ENCODE peak calls at places on chromosomes 12 and 14, in nine cellular contexts. K is right cardiac atrium; M is left ventricle myocardium inferior; H is esophagus squamous epithelium; F is heart left ventricle; Z is NT2/D1; O is CD4-positive, CD25-positive, alpha-beta regulatory T cell; Q is small intestine; T is right atrium auricular region. A is an unnamed sample.

GRCh38 chr14:69349091-69349777 is 48.9 kb downstream of the ERH start:
- DNase-seq in K (no peak), M (no peak), H (no peak), F (no peak), Z (no peak), O (no peak), Q (no peak), T (no peak), A (no peak)

GRCh38 chr14:28765907-28766504 is 581 bp upstream of the FOXG1 start:
- DNase-seq in K (no peak), M (no peak), H (no peak), F (no peak), Z (no peak), O (no peak), Q (no peak), T (no peak), A (no peak)

GRCh38 chr12:65656904-65657351 is 167.4 kb upstream of the HMGA2 start:
- DNase-seq in K (no peak), M (no peak), H (no peak), F (no peak), Z (no peak), O (no peak), Q (no peak), T (no peak), A (peak; percentile 99)

GRCh38 chr12:84676787-84677186 is 235.8 kb downstream of the SLC6A15 start:
- DNase-seq in K (no peak), M (no peak), H (no peak), F (no peak), Z (no peak), O (no peak), Q (no peak), T (no peak), A (no peak)

GRCh38 chr12:11958216-11959091 is 112.3 kb upstream of the BCL2L14 start:
- DNase-seq in K (no peak), M (no peak), H (no peak), F (no peak), Z (no peak), O (no peak), Q (no peak), T (no peak), A (peak; percentile 93)

GRCh38 chr12:29241821-29242591 is 92.9 kb downstream of the FAR2 start:
- DNase-seq in K (peak; percentile 16), M (no peak), H (no peak), F (peak; percentile 27), Z (no peak), O (no peak), Q (peak; percentile 75), T (peak; percentile 72), A (peak; percentile 96)

GRCh38 chr12:96108321-96108720 is 72.9 kb upstream of the LTA4H start:
- DNase-seq in K (peak; percentile 62), M (peak; percentile 53), H (no peak), F (peak; percentile 68), Z (peak; percentile 22), O (peak; percentile 24), Q (peak; percentile 67), T (no peak), A (no peak)

GRCh38 chr12:39205969-39206368 is 237.0 kb downstream of the KIF21A start:
- DNase-seq in K (no peak), M (no peak), H (no peak), F (no peak), Z (no peak), O (no peak), Q (no peak), T (no peak), A (no peak)

GRCh38 chr12:114669501-114670256 is 14.3 kb downstream of the TBX3 start:
- DNase-seq in K (no peak), M (no peak), H (no peak), F (no peak), Z (no peak), O (no peak), Q (no peak), T (no peak), A (no peak)

GRCh38 chr12:916712-917445 is 32.6 kb downstream of the RAD52 start:
- DNase-seq in K (no peak), M (no peak), H (no peak), F (no peak), Z (no peak), O (no peak), Q (no peak), T (no peak), A (no peak)

GRCh38 chr14:83473846-83474245 is 1940.2 kb upstream of the SEL1L start:
- DNase-seq in K (no peak), M (no peak), H (no peak), F (no peak), Z (no peak), O (no peak), Q (no peak), T (no peak), A (no peak)
- H3K4me3 ChIP-seq in K (no peak overlapping the region), M (no peak overlapping the region), H (no peak overlapping the region), F (no peak overlapping the region), Z (no peak overlapping the region), O (no peak overlapping the region), Q (no peak overlapping the region), T (no peak overlapping the region), A (no peak overlapping the region)

DNA sequence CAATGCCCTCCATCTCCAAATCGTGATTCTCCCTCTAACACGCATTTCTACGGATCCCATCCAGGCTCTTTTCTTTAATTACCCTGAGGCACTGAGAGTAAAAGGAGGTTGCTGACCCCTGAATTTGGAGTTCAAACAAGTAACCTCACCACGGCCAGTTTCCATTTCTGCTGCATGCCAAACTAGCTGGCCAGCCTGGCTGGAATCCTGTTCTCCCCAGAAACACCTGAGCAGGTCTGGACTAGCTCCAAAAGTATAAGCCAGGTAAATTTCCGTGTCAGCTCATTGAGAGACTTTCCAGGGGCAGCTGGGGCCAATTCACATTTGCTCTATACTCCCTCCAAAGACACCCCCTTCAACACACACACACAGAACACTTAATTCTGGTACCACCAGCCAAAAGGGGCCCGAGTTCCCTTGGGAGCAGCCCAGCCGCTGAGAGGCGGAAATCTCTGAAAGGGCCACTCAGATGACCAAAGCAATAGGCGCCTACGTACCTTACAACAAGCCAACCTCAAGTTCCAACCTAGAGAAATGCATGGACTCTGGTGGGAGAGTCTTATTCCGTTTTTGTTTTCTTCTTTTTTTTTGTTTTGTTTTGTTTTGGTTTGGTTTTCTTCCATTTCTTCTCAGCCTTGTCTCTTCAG is 131.4 kb downstream of the NDUFA12 start:
- DNase-seq in K (no peak), M (no peak), H (no peak), F (no peak), Z (no peak), O (no peak), Q (no peak), T (no peak), A (peak; percentile 29)
- H3K27me3 ChIP-seq in K (no peaks in the 10 kb centered on the region), M (peaks cover 90% of the 10 kb centered on the region), H (peaks cover 9% of the 10 kb centered on the region), F (peaks cover 35% of the 10 kb centered on the region), Z (peaks cover 44% of the 10 kb centered on the region), O (peaks cover 22% of the 10 kb centered on the region), Q (peaks cover 3% of the 10 kb centered on the region), T (no peaks in the 10 kb centered on the region), A (peaks cover 28% of the 10 kb centered on the region)

GRCh38 chr14:74861734-74862090 is 14.2 kb downstream of the PROX2 start:
- DNase-seq in K (no peak), M (no peak), H (no peak), F (no peak), Z (no peak), O (no peak), Q (no peak), T (no peak), A (no peak)
- H3K4me3 ChIP-seq in K (no peak overlapping the region), M (no peak overlapping the region), H (no peak overlapping the region), F (no peak overlapping the region), Z (no peak overlapping the region), O (no peak overlapping the region), Q (no peak overlapping the region), T (no peak overlapping the region), A (no peak overlapping the region)

GRCh38 chr12:4412056-4412455 is 32.5 kb upstream of the FGF23 start:
- DNase-seq in K (no peak), M (no peak), H (no peak), F (no peak), Z (no peak), O (no peak), Q (no peak), T (no peak), A (no peak)
- H3K27me3 ChIP-seq in K (no peaks in the 10 kb centered on the region), M (peaks cover 10% of the 10 kb centered on the region), H (no peaks in the 10 kb centered on the region), F (no peaks in the 10 kb centered on the region), Z (no peaks in the 10 kb centered on the region), O (peaks cover 13% of the 10 kb centered on the region), Q (no peaks in the 10 kb centered on the region), T (no peaks in the 10 kb centered on the region), A (no peaks in the 10 kb centered on the region)

GRCh38 chr12:109771746-109772621 is 58.4 kb downstream of the FAM222A start:
- DNase-seq in K (no peak), M (no peak), H (no peak), F (no peak), Z (no peak), O (no peak), Q (no peak), T (no peak), A (no peak)
- H3K4me3 ChIP-seq in K (no peak overlapping the region), M (no peak overlapping the region), H (no peak overlapping the region), F (no peak overlapping the region), Z (no peak overlapping the region), O (no peak overlapping the region), Q (no peak overlapping the region), T (no peak overlapping the region), A (no peak overlapping the region)

DNA sequence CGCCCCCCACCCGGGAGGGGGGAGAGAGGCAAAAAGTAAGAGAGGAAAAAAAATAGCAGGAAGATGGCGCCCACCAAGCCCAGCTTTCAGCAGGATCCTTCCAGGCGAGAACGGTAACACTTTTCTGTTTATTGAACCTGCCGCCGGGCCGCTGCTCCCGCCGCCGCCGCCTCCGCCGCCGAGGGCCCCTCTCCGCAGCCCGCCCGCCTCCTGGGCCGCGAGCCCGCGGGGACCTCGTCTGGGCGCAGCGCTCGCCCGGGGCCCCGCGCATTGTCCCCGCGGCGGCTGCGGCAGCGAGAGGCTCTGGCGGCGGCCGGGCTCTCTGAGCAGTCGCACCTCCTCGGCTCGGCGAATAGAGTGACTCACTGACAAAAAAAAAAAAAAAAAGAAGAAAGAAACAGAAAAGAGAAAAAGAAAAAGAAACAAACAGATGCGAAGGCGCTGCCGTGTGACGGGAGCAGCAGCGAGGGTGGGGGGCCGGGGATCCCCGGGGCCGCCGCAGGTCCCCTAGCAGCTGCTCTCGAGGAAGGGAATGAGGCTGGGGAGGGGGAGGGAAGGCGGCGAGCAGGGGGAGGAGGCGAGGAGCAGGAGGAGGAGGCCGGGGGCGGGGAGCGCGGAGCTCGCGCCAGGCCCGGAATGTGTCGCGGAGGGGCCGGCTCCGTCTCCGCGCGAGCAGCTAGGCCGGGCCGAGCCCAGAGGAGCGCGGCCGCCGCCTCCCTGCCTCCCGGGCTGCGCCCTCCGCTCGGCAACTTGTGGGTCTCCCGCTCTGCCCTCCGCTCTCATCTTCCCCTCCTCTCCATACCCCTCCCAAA is 781 bp downstream of the NPAS3 start:
- DNase-seq in K (peak; percentile 83), M (peak; percentile 86), H (no peak), F (peak; percentile 86), Z (peak; percentile 58), O (no peak), Q (peak; percentile 5), T (no peak), A (no peak)
- H3K27me3 ChIP-seq in K (no peaks in the 10 kb centered on the region), M (peaks cover 45% of the 10 kb centered on the region), H (peaks cover 7% of the 10 kb centered on the region), F (peaks cover 30% of the 10 kb centered on the region), Z (peaks cover 52% of the 10 kb centered on the region), O (peaks cover 41% of the 10 kb centered on the region), Q (peaks cover 13% of the 10 kb centered on the region), T (peaks cover 10% of the 10 kb centered on the region), A (peaks cover 13% of the 10 kb centered on the region)

A was measured in bronchial epithelial cell.